ENCODE peak calls at places on chromosomes 2 and 18, in four cellular contexts. One of them, this sample, is unnamed.

GRCh38 chr2:149160701-149161217 is 122.3 kb downstream of the LYPD6B start:
- DNase-seq in B cell: no peak
- DNase-seq in hepatocyte: peak; percentile 18
- DNase-seq in endothelial cell: no peak
- DNase-seq in this sample: no peak

GRCh38 chr2:165675551-165675968 is 118.5 kb downstream of the GALNT3 start:
- DNase-seq in B cell: no peak
- DNase-seq in hepatocyte: no peak
- DNase-seq in endothelial cell: no peak
- DNase-seq in this sample: peak; percentile 25

GRCh38 chr2:142170847-142171246 is 40.0 kb upstream of the LRP1B start:
- DNase-seq in B cell: no peak
- DNase-seq in hepatocyte: no peak
- DNase-seq in endothelial cell: no peak
- DNase-seq in this sample: no peak

GRCh38 chr18:48933578-48934399 is 17.0 kb downstream of the SMAD7 start:
- DNase-seq in B cell: no peak
- DNase-seq in hepatocyte: no peak
- DNase-seq in endothelial cell: no peak
- DNase-seq in this sample: no peak

GRCh38 chr2:179558010-179558911 is 293.6 kb upstream of the SESTD1 start:
- DNase-seq in B cell: no peak
- DNase-seq in hepatocyte: peak; percentile 19
- DNase-seq in endothelial cell: no peak
- DNase-seq in this sample: no peak

GRCh38 chr2:181586569-181587076 is 70.3 kb downstream of the CERKL start:
- DNase-seq in B cell: no peak
- DNase-seq in hepatocyte: peak; percentile 45
- DNase-seq in endothelial cell: no peak
- DNase-seq in this sample: peak; percentile 71

GRCh38 chr2:121539722-121540469 is 9.2 kb downstream of the RNU4ATAC start:
- DNase-seq in B cell: no peak
- DNase-seq in hepatocyte: no peak
- DNase-seq in endothelial cell: no peak
- DNase-seq in this sample: no peak

GRCh38 chr18:35580748-35581534 is 599 bp upstream of the GALNT1 start:
- DNase-seq in B cell: peak; percentile 71
- DNase-seq in hepatocyte: peak; percentile 81
- DNase-seq in endothelial cell: peak; percentile 57
- DNase-seq in this sample: peak; percentile 50

GRCh38 chr2:109200616-109201464 is 71.8 kb downstream of the SH3RF3 start:
- DNase-seq in B cell: no peak
- DNase-seq in hepatocyte: no peak
- DNase-seq in endothelial cell: no peak
- DNase-seq in this sample: no peak

GRCh38 chr18:45384137-45384998 is 230.9 kb upstream of the SLC14A2 start:
- DNase-seq in B cell: peak; percentile 66
- DNase-seq in hepatocyte: peak; percentile 82
- DNase-seq in endothelial cell: peak; percentile 66
- DNase-seq in this sample: peak; percentile 71

GRCh38 chr2:23436346-23437099 is 51.5 kb downstream of the KLHL29 start:
- DNase-seq in B cell: no peak
- DNase-seq in hepatocyte: no peak
- DNase-seq in endothelial cell: no peak
- DNase-seq in this sample: no peak

GRCh38 chr18:32911660-32912284 is 138.9 kb upstream of the KLHL14 start:
- DNase-seq in B cell: no peak
- DNase-seq in hepatocyte: no peak
- DNase-seq in endothelial cell: no peak
- DNase-seq in this sample: no peak

GRCh38 chr18:79588636-79589481 is 90.7 kb upstream of the CTDP1 start:
- DNase-seq in B cell: no peak
- DNase-seq in hepatocyte: peak; percentile 67
- DNase-seq in endothelial cell: no peak
- DNase-seq in this sample: no peak

DNA sequence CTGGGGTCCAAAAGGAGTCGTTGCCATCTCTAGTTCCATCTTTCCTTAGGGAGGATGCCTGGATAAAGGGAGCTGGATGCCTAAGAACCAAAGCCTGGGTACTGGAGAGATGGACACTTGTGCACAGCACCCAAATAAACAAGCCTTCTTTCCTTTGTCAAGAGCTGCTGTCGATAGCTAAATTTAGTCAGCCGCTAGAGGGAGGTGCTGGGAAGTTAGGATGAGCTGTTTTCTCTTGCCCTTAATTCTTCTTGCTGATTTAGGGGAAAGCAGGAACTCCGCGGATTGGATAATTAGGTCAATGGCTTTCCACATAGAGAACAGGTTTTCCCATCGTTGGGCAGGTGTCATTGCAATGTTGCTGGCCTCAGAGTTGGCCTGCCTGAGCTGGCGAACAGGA is 30.9 kb upstream of the SERPINB12 start:
- DNase-seq in B cell: no peak
- DNase-seq in hepatocyte: peak; percentile 55
- DNase-seq in endothelial cell: peak; percentile 65
- DNase-seq in this sample: peak; percentile 61
- TF ChIP-seq CTCF in B cell: peak; percentile 38
- TF ChIP-seq CTCF in hepatocyte: peak; percentile 51
- TF ChIP-seq CTCF in endothelial cell: peak; percentile 54
- TF ChIP-seq CTCF in this sample: peak; percentile 69

DNA sequence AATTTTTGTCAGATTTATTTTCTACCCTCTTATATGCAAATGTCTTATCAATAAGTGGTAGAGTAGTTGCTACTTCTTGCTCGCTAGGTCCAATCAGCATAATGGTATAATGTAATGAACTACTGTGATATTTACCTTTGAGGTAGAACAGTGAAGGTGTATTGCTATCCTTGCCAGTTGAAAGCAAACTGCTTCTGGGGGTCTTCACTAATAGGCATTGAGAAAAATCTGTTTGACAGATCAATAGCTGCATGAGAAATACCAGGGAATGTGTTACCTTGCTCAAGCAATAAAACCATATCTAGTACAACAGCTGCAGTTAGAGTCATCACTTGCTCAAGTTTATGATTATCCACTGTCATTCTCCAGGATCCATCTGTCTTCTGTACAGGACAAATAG is 50.1 kb upstream of the EFEMP1 start:
- DNase-seq in B cell: no peak
- DNase-seq in hepatocyte: no peak
- DNase-seq in endothelial cell: no peak
- DNase-seq in this sample: no peak
- TF ChIP-seq CTCF in B cell: no peak
- TF ChIP-seq CTCF in hepatocyte: no peak
- TF ChIP-seq CTCF in endothelial cell: no peak
- TF ChIP-seq CTCF in this sample: no peak

GRCh38 chr2:17780546-17780945 is 26.6 kb downstream of the GEN1 start:
- DNase-seq in B cell: no peak
- DNase-seq in hepatocyte: no peak
- DNase-seq in endothelial cell: no peak
- DNase-seq in this sample: no peak
- TF ChIP-seq CTCF in B cell: no peak
- TF ChIP-seq CTCF in hepatocyte: no peak
- TF ChIP-seq CTCF in endothelial cell: no peak
- TF ChIP-seq CTCF in this sample: no peak

GRCh38 chr2:112276954-112277353 is 1.6 kb downstream of the ZC3H6 start:
- DNase-seq in B cell: no peak
- DNase-seq in hepatocyte: no peak
- DNase-seq in endothelial cell: no peak
- DNase-seq in this sample: no peak
- TF ChIP-seq CTCF in B cell: no peak
- TF ChIP-seq CTCF in hepatocyte: no peak
- TF ChIP-seq CTCF in endothelial cell: no peak
- TF ChIP-seq CTCF in this sample: no peak

GRCh38 chr2:240564571-240565266 is 3.6 kb upstream of the RNPEPL1 start:
- DNase-seq in B cell: no peak
- DNase-seq in hepatocyte: peak; percentile 49
- DNase-seq in endothelial cell: no peak
- DNase-seq in this sample: peak; percentile 50
- TF ChIP-seq CTCF in B cell: no peak
- TF ChIP-seq CTCF in hepatocyte: peak; percentile 9
- TF ChIP-seq CTCF in endothelial cell: no peak
- TF ChIP-seq CTCF in this sample: peak; percentile 36

GRCh38 chr2:195575879-195576391 is 81.1 kb upstream of the SLC39A10 start:
- DNase-seq in B cell: peak; percentile 81
- DNase-seq in hepatocyte: peak; percentile 55
- DNase-seq in endothelial cell: no peak
- DNase-seq in this sample: peak; percentile 20
- TF ChIP-seq CTCF in B cell: peak; percentile 42
- TF ChIP-seq CTCF in hepatocyte: peak; percentile 34
- TF ChIP-seq CTCF in endothelial cell: no peak
- TF ChIP-seq CTCF in this sample: no peak

GRCh38 chr2:158464426-158465281 is 7.9 kb downstream of the PKP4 start:
- DNase-seq in B cell: no peak
- DNase-seq in hepatocyte: peak; percentile 15
- DNase-seq in endothelial cell: no peak
- DNase-seq in this sample: no peak
- TF ChIP-seq CTCF in B cell: peak; percentile 60
- TF ChIP-seq CTCF in hepatocyte: peak; percentile 38
- TF ChIP-seq CTCF in endothelial cell: peak; percentile 71
- TF ChIP-seq CTCF in this sample: peak; percentile 56

GRCh38 chr2:198961555-198961954 is 496.2 kb downstream of the SATB2 start:
- DNase-seq in B cell: no peak
- DNase-seq in hepatocyte: no peak
- DNase-seq in endothelial cell: no peak
- DNase-seq in this sample: no peak
- TF ChIP-seq CTCF in B cell: no peak
- TF ChIP-seq CTCF in hepatocyte: no peak
- TF ChIP-seq CTCF in endothelial cell: peak; percentile 48
- TF ChIP-seq CTCF in this sample: no peak

GRCh38 chr2:83516503-83516902 is 942.6 kb downstream of the SUCLG1 start:
- DNase-seq in B cell: no peak
- DNase-seq in hepatocyte: no peak
- DNase-seq in endothelial cell: no peak
- DNase-seq in this sample: no peak
- TF ChIP-seq CTCF in B cell: no peak
- TF ChIP-seq CTCF in hepatocyte: no peak
- TF ChIP-seq CTCF in endothelial cell: peak; percentile 55
- TF ChIP-seq CTCF in this sample: no peak

DNA sequence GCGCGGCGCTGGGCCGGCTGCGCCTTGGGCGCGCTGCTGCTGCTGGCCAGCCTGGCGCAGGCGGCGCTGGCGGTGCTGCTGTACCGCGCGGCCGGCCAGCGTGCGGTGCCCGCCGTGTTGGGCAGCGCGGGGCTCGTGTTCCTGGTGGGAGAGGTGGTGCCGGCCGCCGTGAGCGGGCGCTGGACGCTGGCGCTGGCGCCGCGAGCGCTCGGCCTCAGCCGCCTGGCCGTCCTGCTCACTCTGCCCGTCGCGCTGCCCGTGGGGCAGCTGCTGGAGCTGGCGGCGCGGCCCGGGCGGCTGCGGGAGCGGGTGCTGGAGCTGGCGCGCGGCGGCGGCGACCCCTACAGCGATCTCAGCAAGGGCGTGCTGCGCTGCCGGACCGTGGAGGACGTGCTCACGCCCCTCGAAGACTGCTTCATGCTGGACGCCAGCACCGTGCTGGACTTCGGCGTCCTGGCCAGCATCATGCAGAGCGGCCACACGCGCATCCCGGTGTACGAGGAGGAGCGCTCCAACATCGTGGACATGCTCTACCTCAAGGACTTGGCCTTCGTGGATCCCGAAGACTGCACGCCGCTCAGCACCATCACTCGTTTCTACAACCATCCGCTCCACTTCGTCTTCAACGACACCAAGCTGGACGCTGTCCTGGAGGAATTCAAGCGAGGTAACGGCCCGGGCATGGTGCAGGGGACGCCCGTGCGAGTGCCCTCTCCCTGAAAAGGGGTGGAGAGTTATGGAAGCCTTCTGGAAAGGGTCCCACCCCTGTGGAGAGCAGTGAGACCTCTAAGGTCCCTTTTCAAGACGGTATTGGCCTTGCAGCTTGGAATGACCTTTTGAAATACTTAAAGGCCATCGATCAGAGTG is 1.0 kb downstream of the CNNM3 start:
- DNase-seq in B cell: peak; percentile 39
- DNase-seq in hepatocyte: no peak
- DNase-seq in endothelial cell: no peak
- DNase-seq in this sample: peak; percentile 14
- TF ChIP-seq CTCF in B cell: no peak
- TF ChIP-seq CTCF in hepatocyte: no peak
- TF ChIP-seq CTCF in endothelial cell: no peak
- TF ChIP-seq CTCF in this sample: no peak